ENCODE peak calls at places on chromosome 12, in five cellular contexts. One of them, this sample, is unnamed.

GRCh38 chr12:84764006-84764405 is 148.6 kb downstream of the SLC6A15 start:
- DNase-seq in AG09309: no peak
- DNase-seq in small intestine: no peak
- DNase-seq in CD8-positive, alpha-beta T cell: no peak
- DNase-seq in stimulated activated CD8-positive, alpha-beta memory T cell treated with anti-CD3 and anti-CD28 coated beads, Interleukin-4, amount 100 ng/mL, for 1 hour: no peak
- DNase-seq in this sample: no peak

GRCh38 chr12:13976028-13976584 is 5.3 kb downstream of the GRIN2B start:
- DNase-seq in AG09309: no peak
- DNase-seq in small intestine: no peak
- DNase-seq in CD8-positive, alpha-beta T cell: no peak
- DNase-seq in stimulated activated CD8-positive, alpha-beta memory T cell treated with anti-CD3 and anti-CD28 coated beads, Interleukin-4, amount 100 ng/mL, for 1 hour: no peak
- DNase-seq in this sample: no peak

GRCh38 chr12:11576104-11576503 is 73.4 kb upstream of the ETV6 start:
- DNase-seq in AG09309: no peak
- DNase-seq in small intestine: no peak
- DNase-seq in CD8-positive, alpha-beta T cell: no peak
- DNase-seq in stimulated activated CD8-positive, alpha-beta memory T cell treated with anti-CD3 and anti-CD28 coated beads, Interleukin-4, amount 100 ng/mL, for 1 hour: no peak
- DNase-seq in this sample: no peak

GRCh38 chr12:14026536-14026935 is 45.1 kb upstream of the GRIN2B start:
- DNase-seq in AG09309: no peak
- DNase-seq in small intestine: no peak
- DNase-seq in CD8-positive, alpha-beta T cell: no peak
- DNase-seq in stimulated activated CD8-positive, alpha-beta memory T cell treated with anti-CD3 and anti-CD28 coated beads, Interleukin-4, amount 100 ng/mL, for 1 hour: no peak
- DNase-seq in this sample: no peak

GRCh38 chr12:88577537-88577936 is 2.7 kb downstream of the KITLG start:
- DNase-seq in AG09309: no peak
- DNase-seq in small intestine: peak; percentile 25
- DNase-seq in CD8-positive, alpha-beta T cell: no peak
- DNase-seq in stimulated activated CD8-positive, alpha-beta memory T cell treated with anti-CD3 and anti-CD28 coated beads, Interleukin-4, amount 100 ng/mL, for 1 hour: no peak
- DNase-seq in this sample: no peak

GRCh38 chr12:108640802-108641445 is 7.2 kb upstream of the SELPLG start:
- DNase-seq in AG09309: no peak
- DNase-seq in small intestine: peak; percentile 35
- DNase-seq in CD8-positive, alpha-beta T cell: no peak
- DNase-seq in stimulated activated CD8-positive, alpha-beta memory T cell treated with anti-CD3 and anti-CD28 coated beads, Interleukin-4, amount 100 ng/mL, for 1 hour: no peak
- DNase-seq in this sample: no peak

GRCh38 chr12:11862794-11863193 is 207.9 kb upstream of the BCL2L14 start:
- DNase-seq in AG09309: no peak
- DNase-seq in small intestine: no peak
- DNase-seq in CD8-positive, alpha-beta T cell: no peak
- DNase-seq in stimulated activated CD8-positive, alpha-beta memory T cell treated with anti-CD3 and anti-CD28 coated beads, Interleukin-4, amount 100 ng/mL, for 1 hour: no peak
- DNase-seq in this sample: no peak

GRCh38 chr12:99195474-99195873 is 452.1 kb upstream of the GARIN6 start:
- DNase-seq in AG09309: no peak
- DNase-seq in small intestine: no peak
- DNase-seq in CD8-positive, alpha-beta T cell: no peak
- DNase-seq in stimulated activated CD8-positive, alpha-beta memory T cell treated with anti-CD3 and anti-CD28 coated beads, Interleukin-4, amount 100 ng/mL, for 1 hour: no peak
- DNase-seq in this sample: no peak

GRCh38 chr12:108461071-108461670 is 53.9 kb upstream of the FICD start:
- DNase-seq in AG09309: no peak
- DNase-seq in small intestine: no peak
- DNase-seq in CD8-positive, alpha-beta T cell: no peak
- DNase-seq in stimulated activated CD8-positive, alpha-beta memory T cell treated with anti-CD3 and anti-CD28 coated beads, Interleukin-4, amount 100 ng/mL, for 1 hour: no peak
- DNase-seq in this sample: no peak

GRCh38 chr12:53805801-53806200 is 54.0 kb upstream of the CISTR start:
- DNase-seq in AG09309: no peak
- DNase-seq in small intestine: no peak
- DNase-seq in CD8-positive, alpha-beta T cell: no peak
- DNase-seq in stimulated activated CD8-positive, alpha-beta memory T cell treated with anti-CD3 and anti-CD28 coated beads, Interleukin-4, amount 100 ng/mL, for 1 hour: no peak
- DNase-seq in this sample: no peak

GRCh38 chr12:51075390-51075789 is 8.0 kb downstream of the CSRNP2 start:
- DNase-seq in AG09309: no peak
- DNase-seq in small intestine: no peak
- DNase-seq in CD8-positive, alpha-beta T cell: no peak
- DNase-seq in stimulated activated CD8-positive, alpha-beta memory T cell treated with anti-CD3 and anti-CD28 coated beads, Interleukin-4, amount 100 ng/mL, for 1 hour: no peak
- DNase-seq in this sample: no peak

GRCh38 chr12:84973026-84973425 is 60.4 kb upstream of the SLC6A15 start:
- DNase-seq in AG09309: no peak
- DNase-seq in small intestine: no peak
- DNase-seq in CD8-positive, alpha-beta T cell: no peak
- DNase-seq in stimulated activated CD8-positive, alpha-beta memory T cell treated with anti-CD3 and anti-CD28 coated beads, Interleukin-4, amount 100 ng/mL, for 1 hour: no peak
- DNase-seq in this sample: no peak

GRCh38 chr12:92108651-92109050 is 37.0 kb downstream of the BTG1 start:
- DNase-seq in AG09309: peak; percentile 64
- DNase-seq in small intestine: no peak
- DNase-seq in CD8-positive, alpha-beta T cell: no peak
- DNase-seq in stimulated activated CD8-positive, alpha-beta memory T cell treated with anti-CD3 and anti-CD28 coated beads, Interleukin-4, amount 100 ng/mL, for 1 hour: no peak
- DNase-seq in this sample: no peak

GRCh38 chr12:127257366-127257935 is 1009.5 kb upstream of the TMEM132C start:
- DNase-seq in AG09309: no peak
- DNase-seq in small intestine: no peak
- DNase-seq in CD8-positive, alpha-beta T cell: no peak
- DNase-seq in stimulated activated CD8-positive, alpha-beta memory T cell treated with anti-CD3 and anti-CD28 coated beads, Interleukin-4, amount 100 ng/mL, for 1 hour: no peak
- DNase-seq in this sample: no peak

GRCh38 chr12:63040526-63041220 is 105.7 kb upstream of the PPM1H start:
- DNase-seq in AG09309: no peak
- DNase-seq in small intestine: no peak
- DNase-seq in CD8-positive, alpha-beta T cell: no peak
- DNase-seq in stimulated activated CD8-positive, alpha-beta memory T cell treated with anti-CD3 and anti-CD28 coated beads, Interleukin-4, amount 100 ng/mL, for 1 hour: no peak
- DNase-seq in this sample: no peak

GRCh38 chr12:34400986-34401658 is 378.8 kb downstream of the ALG10 start:
- DNase-seq in AG09309: no peak
- DNase-seq in small intestine: no peak
- DNase-seq in CD8-positive, alpha-beta T cell: peak; percentile 1
- DNase-seq in stimulated activated CD8-positive, alpha-beta memory T cell treated with anti-CD3 and anti-CD28 coated beads, Interleukin-4, amount 100 ng/mL, for 1 hour: no peak
- DNase-seq in this sample: no peak

GRCh38 chr12:31508436-31509150 is 82.3 kb downstream of the DENND5B start:
- DNase-seq in AG09309: no peak
- DNase-seq in small intestine: no peak
- DNase-seq in CD8-positive, alpha-beta T cell: no peak
- DNase-seq in stimulated activated CD8-positive, alpha-beta memory T cell treated with anti-CD3 and anti-CD28 coated beads, Interleukin-4, amount 100 ng/mL, for 1 hour: no peak
- DNase-seq in this sample: no peak

GRCh38 chr12:67067453-67068203 is 201.5 kb upstream of the CAND1 start:
- DNase-seq in AG09309: no peak
- DNase-seq in small intestine: no peak
- DNase-seq in CD8-positive, alpha-beta T cell: no peak
- DNase-seq in stimulated activated CD8-positive, alpha-beta memory T cell treated with anti-CD3 and anti-CD28 coated beads, Interleukin-4, amount 100 ng/mL, for 1 hour: no peak
- DNase-seq in this sample: no peak